ENCODE peak calls at places on chromosomes 1 and 21, in four cellular contexts. U is iris pigment epithelial cell, H is EL, F is renal cortical epithelial cell. Z is an unnamed sample.

GRCh38 chr1:2975466-2976179 is 45.6 kb upstream of the ACTRT2 start:
- DNase-seq in U (no peak), H (no peak), F (no peak), Z (no peak)

GRCh38 chr1:108199231-108199657 is 899 bp downstream of the SLC25A24 start:
- DNase-seq in U (peak), H (peak), F (peak), Z (peak)

GRCh38 chr1:240804475-240804874 is 192.5 kb upstream of the GREM2 start:
- DNase-seq in U (peak), H (peak), F (no peak), Z (no peak)

GRCh38 chr1:232047473-232047872 is 420.9 kb downstream of the DISC1 start:
- DNase-seq in U (peak), H (no peak), F (no peak), Z (peak)

GRCh38 chr1:67534627-67535065 is 104.4 kb upstream of the SERBP1 start:
- DNase-seq in U (peak), H (peak), F (peak), Z (peak)

GRCh38 chr1:186605762-186606350 is 74.4 kb downstream of the PTGS2 start:
- DNase-seq in U (peak), H (peak), F (peak), Z (peak)

GRCh38 chr1:56967900-56968832 is 2.4 kb upstream of the C8B start:
- DNase-seq in U (peak), H (peak), F (peak), Z (peak)

GRCh38 chr1:6915999-6916565 is 130.8 kb downstream of the CAMTA1 start:
- DNase-seq in U (no peak), H (no peak), F (no peak), Z (no peak)

GRCh38 chr1:53343831-53344668 is 16.2 kb upstream of the LRP8 start:
- DNase-seq in U (peak), H (peak), F (peak), Z (no peak)

GRCh38 chr1:99347041-99347684 is 82.9 kb downstream of the PLPPR4 start:
- DNase-seq in U (no peak), H (no peak), F (no peak), Z (no peak)

GRCh38 chr1:248618878-248619277 is 16.0 kb downstream of the OR2T11 start:
- DNase-seq in U (peak), H (peak), F (peak), Z (peak)

GRCh38 chr21:41947596-41948403 is 6.0 kb downstream of the C2CD2 start:
- DNase-seq in U (peak), H (peak), F (peak), Z (no peak)

GRCh38 chr1:202760589-202760988 is 47.6 kb downstream of the KDM5B start:
- DNase-seq in U (peak), H (no peak), F (no peak), Z (no peak)

GRCh38 chr1:186234976-186235686 is 139.9 kb downstream of the TPR start:
- DNase-seq in U (no peak), H (no peak), F (no peak), Z (no peak)

GRCh38 chr1:209589440-209589839 is 5.9 kb downstream of the CAMK1G start:
- DNase-seq in U (peak), H (no peak), F (no peak), Z (no peak)

GRCh38 chr21:37039434-37040075 is 33.1 kb downstream of the RIPPLY3 start:
- DNase-seq in U (no peak), H (no peak), F (no peak), Z (no peak)

GRCh38 chr1:21337459-21337930 is 47.2 kb upstream of the ECE1 start:
- DNase-seq in U (no peak), H (no peak), F (no peak), Z (no peak)

GRCh38 chr1:115927971-115928370 is 48.3 kb upstream of the SLC22A15 start:
- DNase-seq in U (no peak), H (no peak), F (no peak), Z (no peak)

GRCh38 chr1:18091660-18092446 is 15.7 kb upstream of the IGSF21 start:
- DNase-seq in U (peak), H (peak), F (peak), Z (no peak)

GRCh38 chr1:165884690-165885304 is 57.4 kb downstream of the UCK2 start:
- DNase-seq in U (no peak), H (no peak), F (no peak), Z (no peak)

GRCh38 chr1:196367838-196368237 is 240.4 kb downstream of the KCNT2 start:
- DNase-seq in U (no peak), H (no peak), F (no peak), Z (no peak)

GRCh38 chr1:6097824-6098223 is 52.1 kb downstream of the KCNAB2 start:
- DNase-seq in U (no peak), H (no peak), F (no peak), Z (no peak)

GRCh38 chr1:209246660-209247059 is 336.9 kb upstream of the CAMK1G start:
- DNase-seq in U (peak), H (peak), F (no peak), Z (no peak)

GRCh38 chr1:180501865-180502360 is 464 bp downstream of the ACBD6 start:
- DNase-seq in U (no peak), H (no peak), F (no peak), Z (peak)

GRCh38 chr1:59686170-59686569 is 128.6 kb upstream of the HOOK1 start:
- DNase-seq in U (no peak), H (no peak), F (no peak), Z (no peak)

GRCh38 chr1:228081144-228081543 is 1.4 kb upstream of the ARF1 start:
- DNase-seq in U (no peak), H (no peak), F (no peak), Z (no peak)

GRCh38 chr1:16153999-16154673 is 1.7 kb downstream of the EPHA2 start:
- DNase-seq in U (no peak), H (no peak), F (no peak), Z (no peak)

GRCh38 chr1:2588661-2589330 is 2.2 kb downstream of the PRXL2B start:
- DNase-seq in U (no peak), H (no peak), F (no peak), Z (no peak)

GRCh38 chr1:155012052-155012546 is 9.5 kb downstream of the ZBTB7B start:
- DNase-seq in U (peak), H (no peak), F (peak), Z (no peak)

Z was measured in SW480.